ENCODE peak calls at places on chromosome 18, in eight cellular contexts. I is M059J, N is iris pigment epithelial cell, P is pons, H is NCI-H774, Y is AG10803, E is NCI-H345, S is HEK293T. G is an unnamed sample.

GRCh38 chr18:79396431-79397287 is 929 bp downstream of the NFATC1 start:
- DNase-seq in I (peak), N (peak), P (no peak), H (no peak), Y (peak), E (no peak), S (no peak), G (no peak)

GRCh38 chr18:7329036-7329435 is 98.1 kb downstream of the LRRC30 start:
- DNase-seq in I (peak), N (peak), P (no peak), H (no peak), Y (no peak), E (no peak), S (no peak), G (no peak)

GRCh38 chr18:62434798-62435197 is 88.0 kb upstream of the ZCCHC2 start:
- DNase-seq in I (no peak), N (peak), P (no peak), H (no peak), Y (peak), E (no peak), S (no peak), G (no peak)

GRCh38 chr18:34330308-34330707 is 105.6 kb upstream of the NOL4 start:
- DNase-seq in I (no peak), N (no peak), P (no peak), H (no peak), Y (no peak), E (peak), S (no peak), G (no peak)

GRCh38 chr18:37502036-37502435 is 63.6 kb downstream of the CELF4 start:
- DNase-seq in I (no peak), N (no peak), P (no peak), H (no peak), Y (no peak), E (no peak), S (no peak), G (no peak)

GRCh38 chr18:41972067-41973000 is 17.3 kb downstream of the PIK3C3 start:
- DNase-seq in I (peak), N (peak), P (no peak), H (no peak), Y (peak), E (no peak), S (no peak), G (no peak)

GRCh38 chr18:49924293-49924983 is 111.1 kb upstream of the ACAA2 start:
- DNase-seq in I (no peak), N (no peak), P (no peak), H (no peak), Y (no peak), E (no peak), S (no peak), G (no peak)

GRCh38 chr18:48023334-48024008 is 93.0 kb upstream of the SMAD2 start:
- DNase-seq in I (peak), N (peak), P (peak), H (peak), Y (peak), E (peak), S (peak), G (peak)

GRCh38 chr18:48866028-48866733 is 84.6 kb downstream of the SMAD7 start:
- DNase-seq in I (peak), N (no peak), P (peak), H (peak), Y (peak), E (peak), S (no peak), G (no peak)

GRCh38 chr18:7592305-7593071 is 25.4 kb downstream of the PTPRM start:
- DNase-seq in I (no peak), N (no peak), P (no peak), H (no peak), Y (no peak), E (no peak), S (peak), G (no peak)